ENCODE peak calls at places on chromosomes 3 and 15, in nine cellular contexts. Q is upper lobe of left lung, J is SK-N-SH, X is suprapubic skin, U is HCT116, V is sigmoid colon, Z is transverse colon, N is HL-60, F is HepG2. K is an unnamed sample.

GRCh38 chr15:40633178-40633577 is 39.1 kb downstream of the KNL1 start:
- DNase-seq in Q (no peak), J (no peak), X (no peak), U (no peak), V (no peak), Z (no peak), N (no peak), F (peak; percentile 7), K (no peak)

GRCh38 chr3:127107002-127107401 is 85.9 kb upstream of the PRR23E start:
- DNase-seq in Q (peak; percentile 15), J (no peak), X (no peak), U (no peak), V (no peak), Z (no peak), N (no peak), F (no peak), K (no peak)

GRCh38 chr15:39149636-39150035 is 431.2 kb upstream of the THBS1 start:
- DNase-seq in Q (no peak), J (no peak), X (no peak), U (no peak), V (no peak), Z (no peak), N (no peak), F (no peak), K (no peak)

GRCh38 chr3:58261954-58262666 is 24.5 kb downstream of the ABHD6 start:
- DNase-seq in Q (no peak), J (no peak), X (no peak), U (no peak), V (no peak), Z (no peak), N (no peak), F (no peak), K (no peak)

GRCh38 chr3:175075269-175075668 is 216.1 kb downstream of the NAALADL2 start:
- DNase-seq in Q (no peak), J (no peak), X (no peak), U (no peak), V (no peak), Z (no peak), N (no peak), F (no peak), K (no peak)

GRCh38 chr15:89333011-89333860 is 1.4 kb downstream of the POLG start:
- DNase-seq in Q (no peak), J (no peak), X (peak; percentile 65), U (no peak), V (peak; percentile 61), Z (no peak), N (no peak), F (no peak), K (no peak)

GRCh38 chr15:101474233-101474632 is 15.3 kb downstream of the PCSK6 start:
- DNase-seq in Q (no peak), J (no peak), X (no peak), U (no peak), V (no peak), Z (no peak), N (no peak), F (no peak), K (no peak)

GRCh38 chr3:129599607-129600006 is 6.9 kb downstream of the PLXND1 start:
- DNase-seq in Q (peak; percentile 79), J (no peak), X (no peak), U (no peak), V (peak; percentile 84), Z (peak; percentile 49), N (peak; percentile 91), F (no peak), K (no peak)

GRCh38 chr15:60328852-60329443 is 68.8 kb downstream of the ANXA2 start:
- DNase-seq in Q (no peak), J (peak; percentile 36), X (no peak), U (no peak), V (no peak), Z (no peak), N (no peak), F (no peak), K (no peak)

GRCh38 chr3:3662610-3663009 is 136.6 kb upstream of the LRRN1 start:
- DNase-seq in Q (no peak), J (no peak), X (no peak), U (no peak), V (no peak), Z (no peak), N (no peak), F (no peak), K (no peak)

GRCh38 chr15:42070276-42070965 is 23.9 kb downstream of the PLA2G4D start:
- DNase-seq in Q (peak; percentile 12), J (no peak), X (peak; percentile 57), U (no peak), V (no peak), Z (no peak), N (no peak), F (no peak), K (no peak)

GRCh38 chr15:63136742-63137141 is 15.1 kb downstream of the LACTB start:
- DNase-seq in Q (no peak), J (no peak), X (no peak), U (no peak), V (no peak), Z (no peak), N (no peak), F (no peak), K (no peak)

GRCh38 chr3:123344941-123345594 is 103.8 kb downstream of the ADCY5 start:
- DNase-seq in Q (no peak), J (no peak), X (peak; percentile 44), U (no peak), V (peak; percentile 49), Z (no peak), N (no peak), F (no peak), K (no peak)

GRCh38 chr3:113867506-113867905 is 28.9 kb downstream of the GRAMD1C start:
- DNase-seq in Q (no peak), J (no peak), X (no peak), U (peak; percentile 7), V (no peak), Z (no peak), N (no peak), F (no peak), K (no peak)

GRCh38 chr3:113234688-113235260 is 23.4 kb downstream of the BOC start:
- DNase-seq in Q (no peak), J (no peak), X (no peak), U (no peak), V (no peak), Z (no peak), N (no peak), F (no peak), K (no peak)

GRCh38 chr3:105253225-105253624 is 113.5 kb upstream of the ALCAM start:
- DNase-seq in Q (peak; percentile 22), J (no peak), X (no peak), U (no peak), V (no peak), Z (no peak), N (no peak), F (no peak), K (no peak)

GRCh38 chr3:195061756-195062655 is 209.0 kb downstream of the XXYLT1 start:
- DNase-seq in Q (no peak), J (no peak), X (no peak), U (no peak), V (peak; percentile 60), Z (no peak), N (no peak), F (no peak), K (no peak)

GRCh38 chr3:125375950-125376679 is 990 bp upstream of the ZNF148 start:
- DNase-seq in Q (no peak), J (peak; percentile 67), X (no peak), U (no peak), V (no peak), Z (no peak), N (no peak), F (peak; percentile 78), K (no peak)

GRCh38 chr3:38925351-38925750 is 109.3 kb upstream of the SCN10A start:
- DNase-seq in Q (no peak), J (no peak), X (no peak), U (no peak), V (no peak), Z (no peak), N (no peak), F (no peak), K (no peak)

GRCh38 chr3:20041197-20041780 is 1.0 kb downstream of the KAT2B start:
- DNase-seq in Q (peak; percentile 95), J (peak; percentile 80), X (peak; percentile 93), U (no peak), V (peak; percentile 91), Z (peak; percentile 91), N (peak; percentile 87), F (peak; percentile 61), K (no peak)
- TF ChIP-seq POLR2AphosphoS5 in Q (no peak), J (no peak), X (peak; percentile 22), U (no peak), V (peak; percentile 35), Z (peak; percentile 48), N (no peak), F (no peak), K (peak; percentile 66)

GRCh38 chr3:139134678-139135372 is 90.1 kb upstream of the PRR23C start:
- DNase-seq in Q (no peak), J (no peak), X (no peak), U (no peak), V (no peak), Z (no peak), N (peak; percentile 56), F (no peak), K (peak; percentile 62)
- H3K27ac ChIP-seq in Q (no peak overlapping the region), J (no peak overlapping the region), X (no peak overlapping the region), U (no peak overlapping the region), V (no peak overlapping the region), Z (no peak overlapping the region), N (no peak overlapping the region), F (no peak overlapping the region), K (no peak overlapping the region)

DNA sequence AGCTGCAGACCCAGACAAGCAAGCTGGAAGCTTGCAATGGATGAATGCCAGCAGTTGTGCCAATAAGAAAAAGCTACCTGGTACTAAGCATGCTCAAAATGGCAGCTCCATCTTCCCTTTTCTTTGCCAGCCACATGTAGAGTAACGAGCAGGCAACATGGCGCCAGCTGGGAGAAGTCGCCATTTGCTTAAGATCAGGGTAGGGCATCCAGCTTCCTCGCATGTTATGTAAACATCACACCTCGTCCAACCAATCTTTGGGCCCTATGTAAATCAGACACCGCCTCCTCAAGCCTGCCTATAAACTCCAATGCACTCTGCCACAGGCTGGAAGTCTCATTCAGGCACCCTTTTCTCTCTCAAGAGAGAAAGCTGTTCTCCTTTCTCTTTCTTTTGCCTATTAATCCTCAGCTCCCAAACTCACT is 973.9 kb downstream of the FHIT start:
- DNase-seq in Q (no peak), J (no peak), X (no peak), U (no peak), V (no peak), Z (no peak), N (no peak), F (no peak), K (no peak)
- TF ChIP-seq POLR2AphosphoS5 in Q (no peak), J (no peak), X (no peak), U (no peak), V (no peak), Z (no peak), N (no peak), F (no peak), K (no peak)

GRCh38 chr15:84855765-84856164 is 28.7 kb upstream of the SLC28A1 start:
- DNase-seq in Q (no peak), J (no peak), X (no peak), U (no peak), V (no peak), Z (no peak), N (no peak), F (no peak), K (no peak)
- H3K27ac ChIP-seq in Q (no peak overlapping the region), J (no peak overlapping the region), X (no peak overlapping the region), U (no peak overlapping the region), V (no peak overlapping the region), Z (no peak overlapping the region), N (no peak overlapping the region), F (no peak overlapping the region), K (no peak overlapping the region)

GRCh38 chr15:66196565-66196964 is 57.0 kb downstream of the MEGF11 start:
- DNase-seq in Q (no peak), J (no peak), X (no peak), U (peak; percentile 12), V (no peak), Z (no peak), N (no peak), F (no peak), K (no peak)
- TF ChIP-seq POLR2AphosphoS5 in Q (no peak), J (no peak), X (no peak), U (no peak), V (no peak), Z (no peak), N (no peak), F (no peak), K (no peak)

K was measured in esophagus muscularis mucosa.